ENCODE peak calls at places on chromosomes 13 and 19, in four cellular contexts. N is HL-60; K is CD4-positive, alpha-beta memory T cell; Y is mammary epithelial cell. I is an unnamed sample.

GRCh38 chr13:107681611-107682010 is 533.7 kb downstream of the LIG4 start:
- DNase-seq in Y (no peak), K (no peak), N (no peak), I (no peak)

GRCh38 chr13:110706570-110707378 is 858 bp upstream of the CARS2 start:
- DNase-seq in K (no peak), N (no peak), Y (no peak), I (no peak)

GRCh38 chr19:2117215-2117960 is 20.7 kb downstream of the IZUMO4 start:
- DNase-seq in N (no peak), K (no peak), Y (no peak), I (no peak)

GRCh38 chr13:74288361-74288911 is 154.2 kb upstream of the KLF12 start:
- DNase-seq in N (no peak), Y (peak), K (peak), I (no peak)

GRCh38 chr13:75353786-75354193 is 128.2 kb downstream of the TBC1D4 start:
- DNase-seq in K (no peak), Y (no peak), N (no peak), I (no peak)

GRCh38 chr19:49475995-49476880 is 2.2 kb downstream of the FLT3LG start:
- DNase-seq in K (peak), N (no peak), Y (no peak), I (no peak)

GRCh38 chr13:48636550-48636949 is 17.2 kb upstream of the CYSLTR2 start:
- DNase-seq in Y (peak), K (no peak), N (no peak), I (peak)

GRCh38 chr13:40464349-40464748 is 202.1 kb downstream of the FOXO1 start:
- DNase-seq in K (no peak), N (no peak), Y (no peak), I (no peak)

GRCh38 chr19:42252365-42253244 is 2.3 kb downstream of the ERF start:
- DNase-seq in Y (peak), N (peak), K (no peak), I (no peak)

GRCh38 chr13:39326471-39326870 is 276.5 kb downstream of the LHFPL6 start:
- DNase-seq in K (no peak), Y (no peak), N (no peak), I (no peak)

GRCh38 chr13:73876323-73876722 is 257.9 kb downstream of the KLF12 start:
- DNase-seq in K (no peak), Y (no peak), N (no peak), I (no peak)

GRCh38 chr19:1840541-1841115 is 7.7 kb downstream of the REXO1 start:
- DNase-seq in K (no peak), N (no peak), Y (no peak), I (no peak)

GRCh38 chr19:18292810-18293641 is 11.6 kb upstream of the JUND start:
- DNase-seq in K (no peak), Y (no peak), N (peak), I (no peak)

GRCh38 chr19:19064811-19065745 is 1.3 kb downstream of the SLC25A42 start:
- DNase-seq in Y (no peak), N (no peak), K (peak), I (no peak)

GRCh38 chr19:28929026-28929425 is 283.9 kb downstream of the UQCRFS1 start:
- DNase-seq in K (no peak), N (no peak), Y (no peak), I (no peak)

GRCh38 chr13:82224806-82225205 is 1657.5 kb downstream of the SLITRK1 start:
- DNase-seq in Y (no peak), K (no peak), N (no peak), I (no peak)

GRCh38 chr13:98144501-98145350 is 1.8 kb downstream of the FARP1 start:
- DNase-seq in K (no peak), Y (peak), N (no peak), I (no peak)

GRCh38 chr19:19627716-19628498 is at the start of gene LPAR2:
- DNase-seq in Y (peak), K (peak), N (no peak), I (no peak)

GRCh38 chr13:114142137-114142550 is 9.7 kb upstream of the RASA3 start:
- DNase-seq in Y (no peak), K (no peak), N (no peak), I (no peak)

GRCh38 chr13:114140909-114141255 is 8.5 kb upstream of the RASA3 start:
- DNase-seq in Y (no peak), N (no peak), K (peak), I (no peak)

GRCh38 chr13:114142640-114143490 is 10.4 kb upstream of the RASA3 start:
- DNase-seq in Y (no peak), N (no peak), K (peak), I (peak)

GRCh38 chr13:114141261-114141996 is 9.0 kb upstream of the RASA3 start:
- DNase-seq in K (no peak), Y (no peak), N (no peak), I (no peak)

DNA sequence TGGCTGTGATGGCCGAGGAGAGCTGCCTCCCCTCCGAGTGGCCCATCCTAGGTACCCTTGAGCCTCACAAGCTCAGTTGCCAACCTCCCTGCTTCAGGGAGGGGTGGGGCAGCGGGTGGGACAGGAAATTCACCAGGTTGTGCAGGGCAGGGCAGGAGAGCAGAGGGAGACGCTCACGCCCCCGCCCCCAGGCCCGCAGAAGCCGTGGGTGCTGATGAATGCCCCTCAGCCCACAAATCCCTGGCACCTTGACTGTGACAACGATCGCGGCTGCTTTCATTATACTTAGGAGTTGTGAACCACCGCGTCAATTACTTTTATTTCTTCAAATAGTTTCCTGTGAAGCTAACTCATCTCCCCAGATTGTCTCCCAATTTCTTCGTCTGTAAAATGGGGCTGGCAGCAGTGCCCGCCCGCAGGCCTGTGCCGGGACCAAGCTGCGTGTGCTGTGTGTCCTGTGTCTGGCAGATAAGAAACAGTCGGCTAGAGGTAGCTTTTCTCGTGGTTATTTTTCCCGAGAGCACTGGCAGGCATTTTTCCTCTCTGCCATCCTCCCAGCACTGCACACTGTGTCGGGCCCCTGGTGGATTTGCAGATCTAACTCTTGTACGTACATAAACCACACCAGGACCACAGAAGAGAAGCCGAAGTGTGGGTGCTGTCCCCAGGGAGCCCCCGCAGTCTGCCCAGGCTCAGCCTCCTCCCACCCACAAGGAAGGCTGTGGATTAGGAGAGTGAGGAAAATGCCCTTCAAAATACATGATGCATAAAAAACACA is 7.9 kb upstream of the RASA3 start:
- DNase-seq in K (peak), N (no peak), Y (no peak), I (no peak)
- H3K27ac ChIP-seq in K (peak), N (no peak), Y (no peak), I (no peak)

DNA sequence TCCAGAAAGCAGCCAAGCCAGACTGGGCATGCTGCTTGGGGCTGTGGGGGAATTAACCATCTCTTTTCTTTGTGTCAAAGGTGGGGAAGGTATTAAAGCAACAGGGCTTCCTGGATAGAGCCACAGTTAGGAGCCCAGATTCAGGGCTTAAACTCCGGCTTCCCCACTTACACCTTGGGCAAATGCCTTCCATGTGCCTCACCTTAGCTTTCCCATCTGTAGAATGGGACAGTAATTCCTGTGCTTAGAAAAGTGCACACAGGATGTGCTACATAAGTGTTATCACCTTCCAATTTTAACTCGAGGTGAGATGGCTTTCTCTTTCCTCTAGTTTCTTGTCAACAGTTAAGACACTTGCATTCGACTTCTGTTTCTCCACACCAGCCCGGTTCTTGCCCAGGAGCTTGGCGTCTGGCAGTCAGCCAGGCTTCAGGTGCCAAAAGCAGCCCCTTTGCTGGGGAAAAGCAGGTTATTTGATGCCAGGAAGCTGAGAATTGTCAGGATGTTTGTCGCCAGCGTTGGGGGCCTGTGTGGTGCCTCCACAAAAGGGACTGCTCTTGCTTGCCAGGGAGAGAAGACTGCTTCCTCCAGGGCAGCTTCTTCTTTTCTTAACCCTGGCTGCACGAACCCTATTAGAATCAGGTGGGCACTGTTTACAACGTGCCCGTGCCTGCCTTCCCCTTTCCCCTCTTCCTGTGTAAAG is 79.2 kb downstream of the SIPA1L3 start:
- DNase-seq in K (no peak), Y (no peak), N (no peak), I (no peak)
- H3K27ac ChIP-seq in K (no peak), Y (peak), N (peak), I (peak)

GRCh38 chr13:101660711-101661110 is 208.2 kb downstream of the ITGBL1 start:
- DNase-seq in K (no peak), N (no peak), Y (no peak), I (no peak)

DNA sequence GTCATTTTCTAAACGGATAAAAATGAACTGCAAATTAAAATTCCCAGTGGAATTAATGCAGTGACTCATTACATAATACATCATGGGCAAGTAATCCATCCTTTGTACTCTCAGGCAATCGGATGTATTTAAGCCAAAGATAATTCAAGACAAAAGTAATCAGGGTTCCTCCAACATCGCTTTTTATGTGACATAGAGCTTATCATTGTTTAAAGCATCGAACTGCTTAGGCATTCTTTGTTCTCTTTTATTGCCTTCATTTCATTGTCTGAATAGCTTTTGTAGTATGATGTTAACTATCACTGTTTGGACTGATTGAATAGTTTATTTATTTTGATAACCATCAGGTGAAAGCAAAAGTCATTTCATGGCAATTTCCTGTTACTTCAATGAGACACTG is 209.4 kb downstream of the ITGBL1 start:
- DNase-seq in K (no peak), Y (no peak), N (no peak), I (no peak)
- H3K27ac ChIP-seq in K (no peak), Y (no peak), N (no peak), I (no peak)

DNA sequence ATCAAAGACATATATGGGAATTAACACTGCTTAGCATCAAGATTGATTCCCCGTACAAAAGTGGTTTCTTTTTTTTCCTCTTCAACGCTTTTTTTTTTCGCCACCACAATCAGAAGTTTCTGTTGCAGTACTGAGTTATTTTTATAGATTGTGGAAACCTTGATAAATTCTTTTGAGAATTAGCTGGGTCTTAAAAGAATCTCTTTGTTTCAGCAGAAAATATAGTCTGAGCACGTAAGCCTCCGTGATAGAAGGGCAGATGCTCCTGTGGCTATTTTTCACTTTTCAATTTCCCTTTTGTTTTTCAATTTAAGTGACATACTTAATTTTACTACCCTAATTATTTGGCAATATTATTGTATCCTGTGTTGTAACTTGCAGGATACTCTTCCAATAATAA is 531.8 kb downstream of the DCT start:
- DNase-seq in N (no peak), K (no peak), Y (no peak), I (no peak)
- H3K27ac ChIP-seq in N (no peak), K (no peak), Y (no peak), I (no peak)

DNA sequence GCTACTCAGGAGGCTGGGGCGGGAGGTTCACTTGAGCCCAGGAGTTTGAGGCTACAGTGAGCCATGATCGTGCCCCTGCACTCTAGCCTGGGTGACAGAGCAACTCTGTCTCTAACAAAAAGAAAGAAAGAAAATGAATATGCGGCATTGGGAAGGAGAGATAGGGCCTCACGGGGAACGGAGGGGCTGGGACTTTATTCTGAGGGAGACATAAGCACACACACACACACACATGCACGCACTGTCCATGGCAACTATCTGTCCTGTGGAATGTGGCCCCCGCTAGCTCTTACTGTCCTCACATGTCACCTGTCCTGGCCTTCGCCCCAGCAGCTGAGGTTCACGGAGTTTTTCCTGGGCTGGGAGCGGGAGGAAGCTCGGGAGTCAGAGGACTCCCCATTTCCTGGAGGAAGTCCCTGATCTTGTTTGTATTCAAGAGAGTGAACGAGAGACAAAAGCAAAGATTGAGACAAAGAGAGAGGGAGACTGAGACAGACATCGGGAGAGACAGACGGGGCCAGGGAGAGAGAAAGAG is 654 bp downstream of the STAP2 start:
- DNase-seq in K (no peak), N (no peak), Y (peak), I (no peak)
- H3K27ac ChIP-seq in K (peak), N (no peak), Y (peak), I (peak)

GRCh38 chr19:5996102-5996501 is 18.2 kb upstream of the RANBP3 start:
- DNase-seq in K (no peak), Y (no peak), N (no peak), I (no peak)

GRCh38 chr19:5994407-5995165 is 16.6 kb upstream of the RANBP3 start:
- DNase-seq in Y (no peak), N (no peak), K (no peak), I (no peak)

GRCh38 chr19:5995606-5996005 is 17.7 kb upstream of the RANBP3 start:
- DNase-seq in K (no peak), N (no peak), Y (no peak), I (no peak)

GRCh38 chr19:5992756-5993155 is 14.8 kb upstream of the RANBP3 start:
- DNase-seq in Y (no peak), N (no peak), K (no peak), I (no peak)

DNA sequence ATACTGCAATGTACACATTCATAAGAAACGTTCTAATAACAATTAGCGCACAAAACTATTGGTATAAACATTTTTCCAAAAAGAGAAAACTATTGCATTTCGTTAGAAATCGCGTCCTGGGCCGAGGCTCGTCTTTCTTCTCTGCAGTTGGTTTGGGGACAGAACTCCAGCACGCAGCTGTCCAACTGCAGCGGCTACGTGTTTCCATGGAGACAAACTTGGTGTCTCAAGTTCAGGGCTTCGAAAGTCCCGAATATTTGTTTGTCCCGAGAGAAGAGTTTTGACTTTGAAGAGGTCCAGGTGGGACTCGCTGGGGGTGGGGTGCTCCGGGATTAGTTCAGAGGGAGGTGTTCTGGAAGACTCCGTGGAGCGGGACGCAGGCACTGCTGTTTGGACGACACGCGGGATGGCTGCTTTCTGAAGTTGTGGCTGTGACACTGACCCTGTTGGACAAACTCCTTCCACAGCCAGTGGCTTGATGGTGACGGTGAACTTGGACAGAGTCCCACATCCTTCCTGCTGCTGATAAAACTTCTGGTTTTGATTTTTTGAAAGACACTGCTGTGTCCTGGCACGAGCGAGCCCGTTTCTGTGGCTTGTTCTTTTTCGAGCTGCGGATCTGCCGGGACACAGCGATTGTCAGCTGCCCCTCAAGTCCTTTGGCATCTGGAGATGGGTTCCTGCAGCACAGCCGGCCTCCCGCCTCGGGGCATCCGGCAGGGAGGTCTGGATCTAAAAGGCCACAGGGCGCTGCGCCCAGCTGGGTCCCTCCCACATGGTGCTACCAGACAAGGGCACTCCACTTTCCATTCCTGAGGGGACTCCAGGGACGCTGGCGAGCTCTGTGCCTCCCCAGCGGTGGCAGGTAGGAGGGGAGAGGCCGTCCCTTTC is 15.8 kb upstream of the RANBP3 start:
- DNase-seq in N (no peak), Y (no peak), K (no peak), I (no peak)
- H3K27ac ChIP-seq in N (no peak), Y (no peak), K (no peak), I (no peak)

I was measured in epithelial cell of prostate.